ENCODE peak calls at places on chromosomes 13 and 19, in eight cellular contexts. F, J, M, L, E, R, C and O are unnamed samples.

GRCh38 chr19:21482863-21483276 is 22.5 kb upstream of the ZNF429 start:
- DNase-seq in F (peak; percentile 75), J (peak; percentile 90), M (no peak), L (peak; percentile 87), E (peak; percentile 26), R (peak; percentile 6), C (no peak), O (peak; percentile 83)

GRCh38 chr19:30523791-30524190 is 151.6 kb downstream of the ZNF536 start:
- DNase-seq in F (no peak), J (no peak), M (no peak), L (no peak), E (no peak), R (no peak), C (no peak), O (no peak)

GRCh38 chr13:113010510-113010865 is 41.5 kb downstream of the MCF2L start:
- DNase-seq in F (no peak), J (no peak), M (no peak), L (no peak), E (no peak), R (no peak), C (no peak), O (no peak)

GRCh38 chr13:50474094-50474654 is 369.3 kb downstream of the DLEU7 start:
- DNase-seq in F (no peak), J (no peak), M (no peak), L (no peak), E (no peak), R (no peak), C (no peak), O (no peak)

GRCh38 chr19:42306646-42307045 is 4.2 kb upstream of the PAFAH1B3 start:
- DNase-seq in F (no peak), J (no peak), M (no peak), L (no peak), E (no peak), R (no peak), C (no peak), O (no peak)

GRCh38 chr13:27113436-27113835 is 58.2 kb downstream of the USP12 start:
- DNase-seq in F (no peak), J (no peak), M (no peak), L (no peak), E (no peak), R (no peak), C (no peak), O (no peak)

GRCh38 chr19:55179570-55180484 is at the start of gene SYT5:
- DNase-seq in F (peak; percentile 46), J (no peak), M (no peak), L (no peak), E (peak; percentile 26), R (peak; percentile 31), C (peak; percentile 16), O (no peak)

GRCh38 chr13:74367193-74367592 is 233.0 kb upstream of the KLF12 start:
- DNase-seq in F (no peak), J (no peak), M (no peak), L (no peak), E (no peak), R (no peak), C (no peak), O (no peak)

GRCh38 chr19:50658438-50659317 is 9.4 kb downstream of the C19orf81 start:
- DNase-seq in F (peak; percentile 79), J (no peak), M (peak; percentile 96), L (peak; percentile 82), E (no peak), R (peak; percentile 24), C (peak; percentile 78), O (peak; percentile 93)

GRCh38 chr19:33883869-33884519 is 87.3 kb downstream of the KCTD15 start:
- DNase-seq in F (peak; percentile 43), J (no peak), M (no peak), L (peak; percentile 68), E (no peak), R (peak; percentile 32), C (no peak), O (no peak)

GRCh38 chr13:41428155-41428554 is 29.2 kb upstream of the RGCC start:
- DNase-seq in F (no peak), J (no peak), M (no peak), L (no peak), E (no peak), R (no peak), C (no peak), O (no peak)

GRCh38 chr13:37995052-37995451 is 125.5 kb upstream of the TRPC4 start:
- DNase-seq in F (peak; percentile 45), J (peak; percentile 21), M (peak; percentile 3), L (no peak), E (no peak), R (peak; percentile 60), C (no peak), O (no peak)

GRCh38 chr13:59229861-59230260 is 933.9 kb downstream of the DIAPH3 start:
- DNase-seq in F (no peak), J (no peak), M (no peak), L (no peak), E (no peak), R (no peak), C (no peak), O (no peak)

GRCh38 chr19:16376649-16377048 is 52.0 kb downstream of the KLF2 start:
- DNase-seq in F (no peak), J (no peak), M (no peak), L (no peak), E (no peak), R (no peak), C (no peak), O (no peak)